ENCODE peak calls at places on chromosome 5, in five cellular contexts. Q is CD8-positive, alpha-beta T cell; A is right atrium auricular region; U is mammary epithelial cell; H is stomach. J is an unnamed sample.

GRCh38 chr5:1882337-1883119 is at the start of gene IRX4:
- DNase-seq in Q (no peak), A (no peak), U (peak), H (no peak), J (peak)

GRCh38 chr5:14006823-14007510 is 62.5 kb upstream of the DNAH5 start:
- DNase-seq in Q (no peak), H (no peak), U (no peak), A (peak), J (no peak)

GRCh38 chr5:63125392-63125791 is 546.8 kb downstream of the LRRC70 start:
- DNase-seq in U (no peak), Q (no peak), H (no peak), A (no peak), J (no peak)

GRCh38 chr5:68424799-68425537 is 209.4 kb downstream of the PIK3R1 start:
- DNase-seq in H (no peak), U (peak), Q (no peak), A (no peak), J (peak)

GRCh38 chr5:60417500-60418181 is 282.3 kb downstream of the DEPDC1B start:
- DNase-seq in U (no peak), Q (no peak), H (no peak), A (no peak), J (no peak)

GRCh38 chr5:73433982-73434342 is 14.6 kb downstream of the FOXD1 start:
- DNase-seq in U (no peak), Q (no peak), H (no peak), A (no peak), J (peak)

GRCh38 chr5:85656050-85656449 is 961.7 kb upstream of the COX7C start:
- DNase-seq in A (no peak), H (no peak), Q (no peak), U (no peak), J (no peak)

GRCh38 chr5:43040287-43041098 is at the start of gene ANXA2R:
- DNase-seq in H (peak), U (no peak), Q (peak), A (peak), J (peak)

GRCh38 chr5:38445374-38446028 is 110.9 kb downstream of the LIFR start:
- DNase-seq in U (no peak), Q (no peak), A (no peak), H (no peak), J (no peak)

GRCh38 chr5:140024928-140025327 is 18.2 kb downstream of the NRG2 start:
- DNase-seq in Q (no peak), H (no peak), U (no peak), A (no peak), J (no peak)

GRCh38 chr5:3024976-3025375 is 273.5 kb upstream of the IRX2 start:
- DNase-seq in A (no peak), Q (peak), U (no peak), H (no peak), J (no peak)

GRCh38 chr5:149596712-149597111 is 15.4 kb downstream of the ARHGEF37 start:
- DNase-seq in Q (peak), A (no peak), U (no peak), H (no peak), J (no peak)

GRCh38 chr5:141637266-141637692 is 482 bp downstream of the RELL2 start:
- DNase-seq in H (peak), Q (no peak), U (no peak), A (no peak), J (no peak)

GRCh38 chr5:123937230-123937629 is 425.3 kb downstream of the CSNK1G3 start:
- DNase-seq in U (peak), H (no peak), A (no peak), Q (no peak), J (peak)

GRCh38 chr5:37811866-37812265 is 28.0 kb downstream of the GDNF start:
- DNase-seq in H (no peak), U (no peak), Q (no peak), A (no peak), J (no peak)

DNA sequence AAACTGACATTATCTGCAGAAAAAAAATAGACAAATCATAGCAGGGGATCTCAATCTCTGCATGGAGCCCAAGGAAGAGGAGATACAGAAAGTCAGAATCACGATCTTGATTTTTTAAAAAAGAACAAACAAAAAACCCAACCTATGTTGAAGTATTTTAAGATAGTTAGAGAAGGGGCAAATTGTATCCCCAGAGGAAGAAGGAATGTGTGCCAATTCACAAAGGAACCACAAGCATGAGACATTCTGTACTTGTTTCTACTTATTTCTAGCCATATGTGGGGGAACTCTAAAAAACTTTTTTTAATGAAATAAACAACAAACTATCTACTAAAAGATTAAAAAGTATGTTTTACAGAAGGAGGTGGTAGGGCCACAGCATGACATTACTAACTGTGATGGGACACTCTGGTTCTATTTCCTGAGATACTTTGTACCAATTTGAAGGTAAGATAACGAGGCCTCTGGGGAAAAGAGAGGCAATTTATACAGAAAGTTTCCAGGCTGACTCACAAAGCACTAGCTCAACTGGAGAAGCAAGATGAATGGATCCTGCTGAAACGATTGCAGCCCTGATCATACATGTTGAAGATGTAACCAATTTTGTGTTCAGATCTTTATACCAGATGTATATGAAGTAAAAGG is 22.5 kb downstream of the RANBP3L start:
- DNase-seq in U (no peak), Q (no peak), A (no peak), H (no peak), J (peak)
- H3K4me3 ChIP-seq in U (no peak), Q (no peak), A (no peak), H (no peak), J (no peak)

GRCh38 chr5:90655423-90655822 is 96.8 kb downstream of the ADGRV1 start:
- DNase-seq in U (no peak), Q (no peak), H (no peak), A (no peak), J (no peak)
- H3K27ac ChIP-seq in U (no peak), Q (no peak), H (no peak), A (no peak), J (no peak)

GRCh38 chr5:29001666-29002065 is 1963.3 kb upstream of the CDH9 start:
- DNase-seq in A (no peak), U (no peak), H (no peak), Q (no peak), J (no peak)
- TF ChIP-seq CTCF in A (no peak), U (no peak), H (no peak), Q (no peak), J (no peak)

GRCh38 chr5:158883502-158883901 is 216.2 kb downstream of the EBF1 start:
- DNase-seq in A (no peak), U (no peak), H (no peak), Q (no peak), J (no peak)

GRCh38 chr5:158881076-158881880 is 218.4 kb downstream of the EBF1 start:
- DNase-seq in Q (no peak), A (no peak), H (no peak), U (no peak), J (no peak)

GRCh38 chr5:158882660-158883059 is 217.1 kb downstream of the EBF1 start:
- DNase-seq in Q (no peak), H (no peak), U (no peak), A (no peak), J (no peak)

GRCh38 chr5:158880514-158881001 is 219.2 kb downstream of the EBF1 start:
- DNase-seq in Q (no peak), U (no peak), H (no peak), A (no peak), J (no peak)

DNA sequence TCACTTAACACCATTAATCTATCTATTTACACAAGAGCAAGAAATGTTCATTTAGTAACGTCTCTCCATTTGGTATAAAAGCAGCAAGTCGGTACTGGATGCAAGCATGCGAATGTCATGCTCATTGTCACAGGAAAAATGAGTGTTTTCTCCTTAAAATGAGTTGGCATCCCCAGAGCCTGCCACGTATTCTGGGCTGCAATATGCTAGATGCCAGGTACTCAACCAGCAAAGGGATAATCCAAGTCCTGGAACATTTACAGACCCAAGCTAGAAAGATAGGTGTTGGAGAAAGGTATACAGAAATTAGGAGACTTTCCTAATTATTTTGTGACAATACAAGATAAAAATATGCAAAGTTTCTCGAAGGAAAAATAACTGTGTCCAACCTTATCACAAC is 217.5 kb downstream of the EBF1 start:
- DNase-seq in H (no peak), Q (no peak), A (no peak), U (no peak), J (no peak)
- H3K4me3 ChIP-seq in H (no peak), Q (no peak), A (no peak), U (no peak), J (no peak)

GRCh38 chr5:10590226-10591047 is 26.6 kb downstream of the ANKRD33B start:
- DNase-seq in U (peak), A (no peak), H (no peak), Q (no peak), J (peak)
- H3K27ac ChIP-seq in U (no peak), A (peak), H (no peak), Q (no peak), J (no peak)

J was measured in astrocyte.